ENCODE peak calls at places on chromosomes 12 and 14, in six cellular contexts. H is WTC11; S is heart right ventricle; W is stimulated activated naive CD8-positive, alpha-beta T cell treated with anti-CD3 and anti-CD28 coated beads, Interleukin-15, amount 100 ng/mL, for 72 hours; K is K562; A is tibial artery. Y is an unnamed sample.

GRCh38 chr12:112714166-112714565 is 77.4 kb upstream of the RPH3A start:
- DNase-seq in S (no peak), H (no peak), K (no peak), W (no peak), A (no peak), Y (no peak)

GRCh38 chr12:94644141-94644575 is 6.2 kb downstream of the TMCC3 start:
- DNase-seq in K (no peak), A (no peak), H (no peak), S (no peak), W (no peak), Y (no peak)

GRCh38 chr12:50397122-50397650 is 777 bp upstream of the FAM186A start:
- DNase-seq in K (no peak), W (no peak), S (no peak), A (no peak), H (no peak), Y (peak; percentile 13)

GRCh38 chr12:23631991-23632390 is 317.5 kb downstream of the SOX5 start:
- DNase-seq in A (no peak), K (no peak), S (no peak), H (no peak), W (no peak), Y (no peak)

GRCh38 chr12:18165422-18165871 is 75.5 kb upstream of the RERGL start:
- DNase-seq in W (no peak), S (no peak), H (no peak), A (no peak), K (no peak), Y (no peak)

GRCh38 chr12:92929957-92930356 is 862 bp upstream of the EEA1 start:
- DNase-seq in K (peak; percentile 17), A (no peak), H (no peak), W (no peak), S (no peak), Y (no peak)

GRCh38 chr12:116406529-116406928 is 129.0 kb upstream of the MED13L start:
- DNase-seq in K (peak; percentile 55), S (peak; percentile 84), H (peak; percentile 34), W (no peak), A (peak; percentile 99), Y (no peak)

GRCh38 chr12:10272466-10272865 is 35.2 kb upstream of the KLRD1 start:
- DNase-seq in K (no peak), H (no peak), A (no peak), W (no peak), S (no peak), Y (no peak)

GRCh38 chr12:127388985-127389384 is 878.0 kb upstream of the TMEM132C start:
- DNase-seq in A (no peak), S (no peak), K (no peak), W (no peak), H (no peak), Y (no peak)

GRCh38 chr12:59182191-59182590 is 261.9 kb upstream of the LRIG3 start:
- DNase-seq in A (no peak), K (no peak), S (no peak), H (no peak), W (peak; percentile 18), Y (no peak)

GRCh38 chr14:22271838-22272237 is 317.2 kb downstream of the DAD1 start:
- DNase-seq in S (no peak), W (no peak), K (no peak), H (no peak), A (no peak), Y (no peak)

GRCh38 chr14:95026851-95027463 is 130.4 kb downstream of the DICER1 start:
- DNase-seq in S (no peak), A (no peak), K (no peak), W (no peak), H (no peak), Y (peak; percentile 29)

GRCh38 chr14:35821546-35822411 is 4.4 kb upstream of the BRMS1L start:
- DNase-seq in S (no peak), A (no peak), K (peak; percentile 48), W (no peak), H (no peak), Y (no peak)

GRCh38 chr12:116969615-116970575 is 59.1 kb downstream of the FBXW8 start:
- DNase-seq in K (no peak), W (no peak), A (no peak), H (no peak), S (peak; percentile 50), Y (no peak)

GRCh38 chr12:106131671-106132070 is 7.1 kb downstream of the NUAK1 start:
- DNase-seq in K (no peak), H (no peak), S (no peak), A (no peak), W (no peak), Y (no peak)

GRCh38 chr12:51262758-51263177 is 7.4 kb downstream of the SMAGP start:
- DNase-seq in S (no peak), H (peak; percentile 63), K (peak; percentile 64), W (no peak), A (no peak), Y (peak; percentile 69)

GRCh38 chr14:56224179-56224578 is 106.0 kb downstream of the PELI2 start:
- DNase-seq in W (no peak), H (no peak), K (no peak), S (no peak), A (no peak), Y (no peak)

GRCh38 chr14:76541594-76542219 is 165.8 kb downstream of the ESRRB start:
- DNase-seq in K (no peak), A (no peak), S (no peak), H (no peak), W (no peak), Y (no peak)

GRCh38 chr14:86838363-86838762 is 1154.6 kb downstream of the GALC start:
- DNase-seq in W (no peak), A (no peak), H (no peak), S (no peak), K (no peak), Y (no peak)

GRCh38 chr14:47302121-47302520 is 373.3 kb downstream of the MDGA2 start:
- DNase-seq in S (no peak), K (no peak), A (no peak), H (no peak), W (no peak), Y (no peak)

GRCh38 chr12:52708010-52708409 is 4.7 kb upstream of the KRT77 start:
- DNase-seq in H (no peak), S (no peak), A (no peak), K (peak; percentile 75), W (no peak), Y (no peak)

GRCh38 chr12:9255837-9256236 is 47.6 kb upstream of the PZP start:
- DNase-seq in A (no peak), H (no peak), K (no peak), W (no peak), S (no peak), Y (no peak)

GRCh38 chr12:52713960-52714886 is 10.9 kb upstream of the KRT77 start:
- DNase-seq in S (no peak), A (no peak), K (no peak), W (peak; percentile 25), H (peak; percentile 65), Y (peak; percentile 86)

GRCh38 chr12:113056631-113057488 is at the start of gene DTX1:
- DNase-seq in K (no peak), H (no peak), A (no peak), S (peak; percentile 41), W (peak; percentile 30), Y (peak; percentile 66)

GRCh38 chr12:127272864-127273263 is 994.1 kb upstream of the TMEM132C start:
- DNase-seq in A (no peak), K (no peak), S (no peak), W (no peak), H (no peak), Y (no peak)

Y was measured in ecto neural progenitor cell.